ENCODE peak calls at places on chromosomes 4 and X, in five cellular contexts. One of them, this sample, is unnamed.

GRCh38 chr4:38523524-38524448 is 140.2 kb upstream of the KLF3 start:
- DNase-seq in spleen: no peak
- DNase-seq in choroid plexus epithelial cell: peak; percentile 21
- DNase-seq in neural crest cell: no peak
- DNase-seq in progenitor cell of endocrine pancreas: no peak
- DNase-seq in this sample: no peak

GRCh38 chr4:40309250-40309774 is 25.8 kb upstream of the CHRNA9 start:
- DNase-seq in neural crest cell: peak; percentile 92
- DNase-seq in progenitor cell of endocrine pancreas: peak; percentile 88
- DNase-seq in choroid plexus epithelial cell: peak; percentile 89
- DNase-seq in spleen: peak; percentile 96
- DNase-seq in this sample: peak; percentile 90

GRCh38 chrX:15475021-15475420 is 18.1 kb downstream of the PIR start:
- DNase-seq in choroid plexus epithelial cell: no peak
- DNase-seq in neural crest cell: no peak
- DNase-seq in spleen: no peak
- DNase-seq in progenitor cell of endocrine pancreas: no peak
- DNase-seq in this sample: no peak

GRCh38 chr4:101171747-101172146 is 175.6 kb downstream of the PPP3CA start:
- DNase-seq in spleen: no peak
- DNase-seq in neural crest cell: no peak
- DNase-seq in progenitor cell of endocrine pancreas: no peak
- DNase-seq in choroid plexus epithelial cell: no peak
- DNase-seq in this sample: no peak

GRCh38 chr4:141046255-141046654 is 87.0 kb downstream of the RNF150 start:
- DNase-seq in progenitor cell of endocrine pancreas: no peak
- DNase-seq in choroid plexus epithelial cell: peak; percentile 99
- DNase-seq in spleen: no peak
- DNase-seq in neural crest cell: no peak
- DNase-seq in this sample: no peak

GRCh38 chr4:125433453-125433852 is 118.7 kb downstream of the FAT4 start:
- DNase-seq in choroid plexus epithelial cell: peak; percentile 66
- DNase-seq in spleen: no peak
- DNase-seq in neural crest cell: no peak
- DNase-seq in progenitor cell of endocrine pancreas: no peak
- DNase-seq in this sample: no peak

GRCh38 chrX:40542972-40543371 is 37.8 kb upstream of the ATP6AP2 start:
- DNase-seq in progenitor cell of endocrine pancreas: no peak
- DNase-seq in choroid plexus epithelial cell: no peak
- DNase-seq in spleen: no peak
- DNase-seq in neural crest cell: no peak
- DNase-seq in this sample: no peak

GRCh38 chr4:18698119-18698883 is 676.7 kb upstream of the LCORL start:
- DNase-seq in spleen: no peak
- DNase-seq in choroid plexus epithelial cell: no peak
- DNase-seq in neural crest cell: no peak
- DNase-seq in progenitor cell of endocrine pancreas: no peak
- DNase-seq in this sample: no peak

GRCh38 chrX:105882581-105883275 is 60.4 kb downstream of the NRK start:
- DNase-seq in neural crest cell: no peak
- DNase-seq in progenitor cell of endocrine pancreas: no peak
- DNase-seq in choroid plexus epithelial cell: peak; percentile 65
- DNase-seq in spleen: no peak
- DNase-seq in this sample: no peak

GRCh38 chr4:75180790-75181776 is 248.2 kb downstream of the PARM1 start:
- DNase-seq in choroid plexus epithelial cell: no peak
- DNase-seq in neural crest cell: no peak
- DNase-seq in spleen: peak; percentile 51
- DNase-seq in progenitor cell of endocrine pancreas: no peak
- DNase-seq in this sample: no peak

GRCh38 chr4:113358784-113359183 is 309.3 kb downstream of the ANK2 start:
- DNase-seq in choroid plexus epithelial cell: no peak
- DNase-seq in neural crest cell: no peak
- DNase-seq in spleen: no peak
- DNase-seq in progenitor cell of endocrine pancreas: no peak
- DNase-seq in this sample: no peak

GRCh38 chrX:72169008-72169728 is 12.4 kb upstream of the PIN4 start:
- DNase-seq in spleen: no peak
- DNase-seq in neural crest cell: no peak
- DNase-seq in progenitor cell of endocrine pancreas: no peak
- DNase-seq in choroid plexus epithelial cell: peak; percentile 22
- DNase-seq in this sample: no peak

GRCh38 chr4:158538911-158539310 is 17.2 kb downstream of the RXFP1 start:
- DNase-seq in progenitor cell of endocrine pancreas: no peak
- DNase-seq in choroid plexus epithelial cell: no peak
- DNase-seq in neural crest cell: no peak
- DNase-seq in spleen: no peak
- DNase-seq in this sample: no peak

GRCh38 chrX:122203399-122203798 is 980.7 kb upstream of the GRIA3 start:
- DNase-seq in choroid plexus epithelial cell: no peak
- DNase-seq in progenitor cell of endocrine pancreas: no peak
- DNase-seq in neural crest cell: no peak
- DNase-seq in spleen: no peak
- DNase-seq in this sample: no peak

GRCh38 chr4:186740822-186741221 is 17.2 kb upstream of the FAT1 start:
- DNase-seq in neural crest cell: no peak
- DNase-seq in spleen: no peak
- DNase-seq in progenitor cell of endocrine pancreas: no peak
- DNase-seq in choroid plexus epithelial cell: no peak
- DNase-seq in this sample: no peak

GRCh38 chr4:140149851-140150635 is 3.9 kb downstream of the MAML3 start:
- DNase-seq in choroid plexus epithelial cell: peak; percentile 53
- DNase-seq in progenitor cell of endocrine pancreas: peak; percentile 46
- DNase-seq in neural crest cell: peak; percentile 36
- DNase-seq in spleen: peak; percentile 92
- DNase-seq in this sample: peak; percentile 70

GRCh38 chr4:38526412-38526811 is 137.6 kb upstream of the KLF3 start:
- DNase-seq in spleen: no peak
- DNase-seq in choroid plexus epithelial cell: no peak
- DNase-seq in progenitor cell of endocrine pancreas: no peak
- DNase-seq in neural crest cell: no peak
- DNase-seq in this sample: no peak

GRCh38 chrX:3639236-3639635 is 74.2 kb downstream of the PRKX start:
- DNase-seq in spleen: no peak
- DNase-seq in progenitor cell of endocrine pancreas: no peak
- DNase-seq in choroid plexus epithelial cell: no peak
- DNase-seq in neural crest cell: no peak
- DNase-seq in this sample: no peak

GRCh38 chrX:118772051-118772450 is 44.6 kb downstream of the IL13RA1 start:
- DNase-seq in progenitor cell of endocrine pancreas: no peak
- DNase-seq in neural crest cell: no peak
- DNase-seq in choroid plexus epithelial cell: no peak
- DNase-seq in spleen: no peak
- DNase-seq in this sample: no peak

GRCh38 chr4:40586034-40586433 is 43.6 kb downstream of the RBM47 start:
- DNase-seq in spleen: no peak
- DNase-seq in choroid plexus epithelial cell: no peak
- DNase-seq in neural crest cell: no peak
- DNase-seq in progenitor cell of endocrine pancreas: no peak
- DNase-seq in this sample: no peak

GRCh38 chrX:12567857-12568256 is 223.4 kb upstream of the PRPS2 start:
- DNase-seq in neural crest cell: no peak
- DNase-seq in spleen: no peak
- DNase-seq in progenitor cell of endocrine pancreas: no peak
- DNase-seq in choroid plexus epithelial cell: peak; percentile 17
- DNase-seq in this sample: no peak

GRCh38 chrX:12564221-12564620 is 227.0 kb upstream of the PRPS2 start:
- DNase-seq in spleen: no peak
- DNase-seq in progenitor cell of endocrine pancreas: no peak
- DNase-seq in neural crest cell: no peak
- DNase-seq in choroid plexus epithelial cell: no peak
- DNase-seq in this sample: no peak

DNA sequence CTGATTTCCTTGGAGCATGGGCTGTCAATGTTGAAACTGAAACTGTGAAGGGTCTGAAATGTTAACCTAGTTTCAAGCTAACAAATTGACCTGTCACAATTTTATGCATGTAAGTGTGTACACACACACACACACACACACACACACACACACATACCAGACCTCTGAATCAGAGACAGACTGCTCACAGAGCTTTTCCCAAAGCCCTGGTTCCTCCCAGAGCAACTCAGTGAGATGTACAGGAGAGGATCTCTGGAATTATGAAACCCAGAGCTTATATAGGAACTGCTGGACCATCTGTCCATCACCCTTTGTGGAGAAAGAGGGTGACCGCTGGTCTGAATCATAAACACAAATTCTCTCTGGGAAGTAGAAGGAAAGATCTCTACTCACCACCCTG is 228.1 kb upstream of the PRPS2 start:
- DNase-seq in spleen: no peak
- DNase-seq in progenitor cell of endocrine pancreas: no peak
- DNase-seq in choroid plexus epithelial cell: no peak
- DNase-seq in neural crest cell: no peak
- DNase-seq in this sample: no peak
- TF ChIP-seq CTCF in spleen: no peak
- TF ChIP-seq CTCF in progenitor cell of endocrine pancreas: no peak
- TF ChIP-seq CTCF in choroid plexus epithelial cell: no peak
- TF ChIP-seq CTCF in neural crest cell: no peak
- TF ChIP-seq CTCF in this sample: no peak

GRCh38 chrX:9465380-9466114 is 689 bp downstream of the TBL1X start:
- DNase-seq in spleen: peak; percentile 88
- DNase-seq in neural crest cell: peak; percentile 7
- DNase-seq in choroid plexus epithelial cell: no peak
- DNase-seq in progenitor cell of endocrine pancreas: no peak
- DNase-seq in this sample: peak; percentile 24
- TF ChIP-seq CTCF in spleen: no peak
- TF ChIP-seq CTCF in neural crest cell: no peak
- TF ChIP-seq CTCF in choroid plexus epithelial cell: no peak
- TF ChIP-seq CTCF in progenitor cell of endocrine pancreas: no peak
- TF ChIP-seq CTCF in this sample: no peak

GRCh38 chr4:145722561-145722960 is 42.6 kb downstream of the C4orf51 start:
- DNase-seq in choroid plexus epithelial cell: no peak
- DNase-seq in spleen: no peak
- DNase-seq in progenitor cell of endocrine pancreas: no peak
- DNase-seq in neural crest cell: no peak
- DNase-seq in this sample: no peak
- TF ChIP-seq CTCF in choroid plexus epithelial cell: no peak
- TF ChIP-seq CTCF in spleen: no peak
- TF ChIP-seq CTCF in progenitor cell of endocrine pancreas: no peak
- TF ChIP-seq CTCF in neural crest cell: no peak
- TF ChIP-seq CTCF in this sample: no peak

DNA sequence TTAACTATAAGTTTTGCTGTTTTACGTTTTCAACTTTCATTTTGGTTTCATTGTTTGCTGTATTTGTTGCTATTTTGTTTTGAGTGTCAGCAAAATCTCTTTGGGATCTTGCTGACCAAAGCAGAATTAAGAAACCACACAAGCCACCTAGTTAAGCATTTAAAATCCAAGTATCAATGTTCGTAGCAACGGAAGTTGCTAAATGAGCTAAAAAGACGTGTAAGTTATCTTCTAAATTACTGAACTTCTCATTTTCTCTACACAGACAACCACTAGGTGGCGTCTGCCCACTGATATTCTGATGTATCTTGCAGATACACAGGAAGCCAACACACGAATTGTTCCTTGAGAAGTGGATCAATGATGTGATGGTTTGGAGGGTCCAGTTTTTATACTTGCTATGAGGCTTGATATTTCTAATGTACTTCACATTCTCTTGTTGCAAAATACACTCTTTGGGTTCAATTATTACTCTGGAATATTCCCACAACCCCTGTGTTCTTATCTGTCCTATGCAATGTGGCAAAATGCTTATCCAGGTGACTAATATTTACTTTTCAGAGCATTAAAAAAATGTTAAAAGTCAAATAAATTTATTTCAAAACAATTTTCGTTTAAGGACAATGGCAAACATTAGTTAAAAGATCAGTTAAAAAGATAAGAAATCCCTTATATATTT is 250.5 kb downstream of the TECRL start:
- DNase-seq in progenitor cell of endocrine pancreas: peak; percentile 40
- DNase-seq in spleen: no peak
- DNase-seq in neural crest cell: peak; percentile 75
- DNase-seq in choroid plexus epithelial cell: peak; percentile 70
- DNase-seq in this sample: peak; percentile 61
- TF ChIP-seq CTCF in progenitor cell of endocrine pancreas: peak; percentile 94
- TF ChIP-seq CTCF in spleen: no peak
- TF ChIP-seq CTCF in neural crest cell: peak; percentile 97
- TF ChIP-seq CTCF in choroid plexus epithelial cell: peak; percentile 66
- TF ChIP-seq CTCF in this sample: peak; percentile 85

DNA sequence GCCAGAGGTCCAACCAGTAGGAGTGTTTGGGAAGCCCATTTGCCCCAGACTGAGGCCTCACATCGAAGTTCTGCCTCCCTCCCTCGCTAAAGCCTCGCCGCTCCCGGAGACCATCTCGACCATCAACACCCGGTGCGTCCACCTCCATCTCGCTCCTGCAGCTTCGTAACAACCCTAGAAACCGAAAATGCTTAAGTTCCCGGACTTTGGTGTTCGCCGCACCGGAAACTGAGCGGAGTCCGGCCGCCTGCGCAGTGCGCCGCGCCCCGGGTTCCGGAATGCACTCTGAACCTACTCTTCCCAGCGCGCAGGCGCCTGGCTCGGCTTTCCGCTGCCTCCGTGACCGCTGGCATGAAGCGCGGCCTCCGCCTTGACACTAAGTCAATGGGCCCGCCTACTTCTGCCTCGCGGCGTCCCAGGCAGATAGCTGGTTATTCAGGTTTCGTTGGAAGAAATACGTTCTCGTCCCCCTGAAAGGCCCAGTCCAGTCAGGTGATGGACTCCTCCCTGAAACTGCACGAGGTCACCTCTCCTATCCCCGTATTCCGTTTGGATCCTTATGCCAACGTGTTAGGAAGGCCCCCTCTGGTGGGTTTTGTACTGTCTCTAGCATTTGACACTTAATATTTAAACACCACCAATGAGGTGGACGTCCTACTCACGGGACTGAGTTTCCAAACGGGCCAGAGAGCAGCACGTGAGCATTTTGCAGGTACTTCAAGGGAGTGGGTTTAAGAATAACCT is 21.4 kb downstream of the FABP2 start:
- DNase-seq in spleen: peak; percentile 99
- DNase-seq in progenitor cell of endocrine pancreas: peak; percentile 90
- DNase-seq in choroid plexus epithelial cell: peak; percentile 95
- DNase-seq in neural crest cell: peak; percentile 85
- DNase-seq in this sample: peak; percentile 93
- TF ChIP-seq CTCF in spleen: no peak
- TF ChIP-seq CTCF in progenitor cell of endocrine pancreas: peak; percentile 36
- TF ChIP-seq CTCF in choroid plexus epithelial cell: peak; percentile 26
- TF ChIP-seq CTCF in neural crest cell: peak; percentile 45
- TF ChIP-seq CTCF in this sample: no peak